ENCODE peak calls at places on chromosomes 12 and 14, in five cellular contexts. N, K, U, G and P are unnamed samples.

GRCh38 chr12:57175428-57176138 is 28.2 kb upstream of the LRP1-AS start:
- DNase-seq in N (no peak), K (no peak), U (peak; percentile 90), G (peak; percentile 33), P (peak; percentile 87)

GRCh38 chr12:116673713-116674112 is 64.2 kb downstream of the SPRING1 start:
- DNase-seq in N (no peak), K (no peak), U (no peak), G (no peak), P (peak; percentile 32)

GRCh38 chr14:53109028-53109687 is 44.0 kb downstream of the DDHD1 start:
- DNase-seq in N (no peak), K (peak; percentile 43), U (no peak), G (peak; percentile 48), P (no peak)

GRCh38 chr14:75450381-75451276 is 22.8 kb downstream of the JDP2 start:
- DNase-seq in N (no peak), K (no peak), U (peak; percentile 68), G (no peak), P (peak; percentile 82)

GRCh38 chr12:104297477-104298113 is 5.9 kb upstream of the EID3 start:
- DNase-seq in N (no peak), K (no peak), U (no peak), G (no peak), P (no peak)

GRCh38 chr12:40769846-40770245 is 77.6 kb downstream of the CNTN1 start:
- DNase-seq in N (no peak), K (no peak), U (no peak), G (no peak), P (no peak)

GRCh38 chr12:127496255-127496654 is 770.7 kb upstream of the TMEM132C start:
- DNase-seq in N (no peak), K (no peak), U (no peak), G (no peak), P (peak; percentile 5)

GRCh38 chr14:30389901-30390394 is 169.0 kb upstream of the G2E3 start:
- DNase-seq in N (peak; percentile 53), K (no peak), U (peak; percentile 4), G (no peak), P (no peak)

GRCh38 chr12:101829639-101830390 is 944 bp downstream of the GNPTAB start:
- DNase-seq in N (no peak), K (no peak), U (no peak), G (peak; percentile 12), P (peak; percentile 60)

GRCh38 chr14:52299692-52300278 is 14.3 kb upstream of the PTGER2 start:
- DNase-seq in N (peak; percentile 57), K (peak; percentile 28), U (peak; percentile 19), G (peak; percentile 77), P (peak; percentile 54)

GRCh38 chr14:23377873-23378563 is 1.2 kb downstream of the CMTM5 start:
- DNase-seq in N (no peak), K (no peak), U (no peak), G (no peak), P (no peak)

GRCh38 chr12:2009623-2010022 is 5.4 kb upstream of the DCP1B start:
- DNase-seq in N (no peak), K (no peak), U (no peak), G (peak; percentile 9), P (no peak)

GRCh38 chr12:5200276-5201087 is 156.8 kb downstream of the KCNA5 start:
- DNase-seq in N (peak; percentile 67), K (peak; percentile 17), U (peak; percentile 39), G (peak; percentile 14), P (peak; percentile 33)

GRCh38 chr12:21745258-21745657 is 29.2 kb downstream of the KCNJ8 start:
- DNase-seq in N (no peak), K (no peak), U (no peak), G (no peak), P (no peak)

GRCh38 chr14:56224691-56225681 is 106.8 kb downstream of the PELI2 start:
- DNase-seq in N (no peak), K (no peak), U (no peak), G (no peak), P (no peak)

GRCh38 chr12:64681200-64682052 is 71.1 kb downstream of the RASSF3 start:
- DNase-seq in N (no peak), K (no peak), U (no peak), G (no peak), P (peak; percentile 32)

GRCh38 chr12:93569301-93569655 is 3.2 kb upstream of the SOCS2 start:
- DNase-seq in N (no peak), K (no peak), U (no peak), G (peak; percentile 63), P (no peak)